ENCODE peak calls at places on chromosome 22, in four cellular contexts. H is heart left ventricle, R is A549, X is esophagus squamous epithelium. F is an unnamed sample.
A peak's percentile ranks its signal among the peaks of the same experiment; 100 is the strongest.

GRCh38 chr22:17795143-17795542 is 20.9 kb upstream of the BID start:
- DNase-seq in H (no peak), X (no peak), R (no peak), F (no peak)

GRCh38 chr22:28051787-28052356 is 132.8 kb upstream of the PITPNB start:
- DNase-seq in X (no peak), H (peak; percentile 79), R (peak; percentile 53), F (no peak)

GRCh38 chr22:24429411-24430365 is 2.3 kb downstream of the ADORA2A start:
- DNase-seq in R (no peak), X (no peak), H (peak; percentile 85), F (no peak)

GRCh38 chr22:41446057-41446501 is 522 bp downstream of the TOB2 start:
- DNase-seq in X (no peak), R (no peak), H (no peak), F (no peak)

GRCh38 chr22:24482586-24482985 is 12.5 kb upstream of the UPB1 start:
- DNase-seq in R (no peak), X (no peak), H (no peak), F (no peak)

GRCh38 chr22:26589367-26589844 is 526 bp downstream of the TPST2 start:
- DNase-seq in R (peak; percentile 20), H (peak; percentile 55), X (no peak), F (peak; percentile 17)

GRCh38 chr22:28106601-28107000 is 187.5 kb upstream of the PITPNB start:
- DNase-seq in H (no peak), X (no peak), R (no peak), F (no peak)

GRCh38 chr22:46846154-46846831 is 83.8 kb downstream of the TBC1D22A start:
- DNase-seq in H (no peak), X (no peak), R (no peak), F (no peak)

GRCh38 chr22:39422721-39423120 is 23.1 kb downstream of the TAB1 start:
- DNase-seq in H (no peak), X (no peak), R (no peak), F (no peak)

GRCh38 chr22:48050836-48051235 is 1288.4 kb downstream of the TBC1D22A start:
- DNase-seq in R (no peak), H (no peak), X (no peak), F (no peak)

GRCh38 chr22:41683052-41683451 is 5.6 kb downstream of the SNU13 start:
- DNase-seq in X (no peak), H (no peak), R (no peak), F (no peak)

GRCh38 chr22:31588970-31589675 is 72.9 kb downstream of the PISD start:
- DNase-seq in R (no peak), H (no peak), X (no peak), F (no peak)
- TF ChIP-seq POLR2A in R (no peak), H (no peak), X (no peak), F (no peak)

DNA sequence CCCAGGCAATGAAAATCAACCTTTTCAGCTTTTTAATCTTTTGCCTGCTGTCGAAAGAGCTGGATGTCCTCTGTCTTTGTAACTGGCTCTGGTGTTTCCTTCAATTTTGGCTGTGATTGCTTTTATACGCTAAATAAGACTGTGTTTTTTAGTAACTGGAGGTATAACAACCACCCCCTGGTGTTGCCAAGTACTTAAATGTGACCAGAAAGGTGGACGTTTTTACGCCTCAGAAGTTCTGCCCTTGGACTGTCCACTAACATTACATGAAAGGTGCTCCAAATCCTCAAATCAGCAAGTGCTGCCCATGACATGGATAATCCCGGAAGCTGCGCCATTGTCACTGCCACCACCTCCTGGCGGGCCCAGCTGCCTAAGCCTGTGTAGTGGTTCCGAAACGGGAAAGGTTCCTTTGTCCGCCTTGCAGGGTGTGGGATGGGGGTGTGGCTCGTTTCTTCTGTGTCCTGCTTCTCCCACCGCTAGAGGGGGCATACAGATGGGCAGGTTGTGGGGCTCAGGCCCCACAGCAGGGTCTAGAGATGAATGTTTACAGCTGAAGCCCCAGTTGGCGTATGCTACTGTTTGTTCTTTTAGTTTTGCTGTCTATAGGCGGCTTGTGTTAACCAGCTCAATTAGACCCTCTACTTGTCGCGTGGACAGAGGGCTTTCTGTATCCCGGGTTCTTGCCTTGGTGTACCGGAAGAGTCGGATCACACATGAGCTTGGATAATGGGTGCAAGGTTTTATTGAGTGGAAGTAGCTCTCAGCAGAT is 82.2 kb upstream of the SEPTIN5 start:
- DNase-seq in X (no peak), R (peak; percentile 51), H (no peak), F (no peak)
- TF ChIP-seq POLR2A in X (no peak), R (no peak), H (no peak), F (no peak)

GRCh38 chr22:37225481-37225880 is 13.2 kb upstream of the SSTR3 start:
- DNase-seq in R (peak; percentile 20), X (no peak), H (peak; percentile 49), F (no peak)

GRCh38 chr22:37224757-37225420 is 12.6 kb upstream of the SSTR3 start:
- DNase-seq in X (no peak), R (peak; percentile 25), H (peak; percentile 11), F (no peak)

GRCh38 chr22:37222440-37222971 is 10.2 kb upstream of the SSTR3 start:
- DNase-seq in H (no peak), X (no peak), R (no peak), F (no peak)

GRCh38 chr22:37226087-37226486 is 13.8 kb upstream of the SSTR3 start:
- DNase-seq in R (no peak), H (peak; percentile 31), X (no peak), F (no peak)

GRCh38 chr22:37223965-37224551 is 11.8 kb upstream of the SSTR3 start:
- DNase-seq in R (no peak), X (no peak), H (no peak), F (no peak)
- TF ChIP-seq POLR2A in R (no peak), X (no peak), H (no peak), F (no peak)

DNA sequence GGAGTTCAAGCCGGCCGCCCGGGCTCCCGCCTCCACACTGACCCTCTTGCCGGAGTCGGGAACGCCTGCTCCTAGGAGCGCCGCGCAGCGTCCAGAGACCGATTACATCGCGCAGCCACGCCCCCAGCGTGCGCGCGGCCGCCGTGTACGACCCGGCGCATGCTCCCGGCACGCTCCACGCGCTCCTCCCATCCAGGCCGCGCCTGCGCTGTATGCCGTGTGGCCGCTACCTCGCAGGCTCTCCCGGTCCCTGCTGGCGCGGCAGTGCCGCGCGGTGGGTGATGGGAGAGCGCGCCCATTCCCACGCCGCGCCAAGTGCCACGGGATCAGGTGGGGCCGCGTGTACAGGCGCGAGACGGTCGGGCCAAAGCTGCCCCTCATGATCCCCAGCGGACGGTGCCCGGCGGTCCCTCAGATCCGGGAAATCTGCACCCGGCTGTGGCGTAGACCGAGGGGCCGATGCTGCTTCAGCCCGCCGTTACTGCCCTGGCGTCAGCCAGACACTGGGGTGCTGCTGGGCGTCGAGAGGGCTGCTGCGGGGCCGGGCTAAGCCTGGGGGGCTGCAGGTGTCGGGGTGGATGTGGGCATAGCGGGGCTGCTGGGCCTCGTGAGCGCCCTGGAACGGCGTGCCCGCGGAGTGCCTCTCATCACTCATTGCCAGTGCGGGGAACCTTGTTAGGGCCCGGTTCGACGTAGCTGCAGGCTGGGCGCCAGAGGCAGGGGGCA is at the start of the genes GNB1L and RTL10:
- DNase-seq in H (peak; percentile 99), X (peak; percentile 69), R (peak; percentile 95), F (peak; percentile 87)
- TF ChIP-seq POLR2A in H (peak; percentile 97), X (no peak), R (peak; percentile 75), F (peak; percentile 83)

DNA sequence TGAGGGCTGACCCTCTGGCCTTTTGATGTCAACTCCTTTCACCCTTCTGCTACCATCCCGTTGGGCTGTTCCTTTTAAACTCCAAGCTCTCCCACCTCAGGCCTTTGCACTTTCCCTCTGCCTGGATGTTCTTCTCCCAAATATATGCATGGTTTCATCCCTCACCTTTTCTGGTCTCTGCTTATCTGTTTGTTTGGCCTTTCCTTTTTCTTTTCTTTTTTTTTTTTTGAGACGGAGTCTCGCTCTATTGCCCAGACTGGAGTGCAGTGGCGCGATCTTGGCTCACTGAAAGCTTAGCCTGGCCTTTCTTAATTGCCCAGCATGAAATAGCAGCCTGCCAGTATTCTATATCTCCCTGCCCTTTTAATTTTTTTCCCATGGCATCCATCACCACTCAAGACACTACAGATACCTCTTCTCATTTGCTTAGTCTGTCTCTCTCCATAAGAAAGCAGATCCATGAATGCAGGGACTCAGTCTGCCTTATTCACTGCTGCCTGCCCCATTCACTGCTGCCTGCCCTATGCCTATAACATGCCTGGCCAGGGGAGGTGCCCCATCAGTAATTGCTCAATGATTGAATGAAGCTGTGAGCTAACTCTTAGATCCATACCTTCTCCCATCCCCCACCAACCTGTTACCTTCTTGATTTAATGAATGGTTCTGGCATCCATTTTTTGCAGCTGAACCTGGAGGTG is 58.4 kb upstream of the CLTCL1 start:
- DNase-seq in R (no peak), H (no peak), X (no peak), F (no peak)
- TF ChIP-seq POLR2A in R (no peak), H (no peak), X (no peak), F (no peak)